ENCODE peak calls at places on chromosomes 16 and 17, in six cellular contexts. X, T, U, Z, M and S are unnamed samples. For H3K4me1, the result is how much of the 10 kb centered on the place peaks cover.

GRCh38 chr17:1592751-1593629 is 30.4 kb upstream of the PITPNA start:
- DNase-seq in X (no peak), T (no peak), U (no peak), Z (no peak), M (no peak), S (no peak)

GRCh38 chr17:16989230-16989952 is 17.5 kb upstream of the TNFRSF13B start:
- DNase-seq in X (no peak), T (no peak), U (no peak), Z (no peak), M (no peak), S (no peak)

GRCh38 chr16:82671743-82672142 is 45.0 kb downstream of the CDH13 start:
- DNase-seq in X (no peak), T (no peak), U (no peak), Z (no peak), M (peak), S (no peak)

GRCh38 chr16:1575578-1575977 is 36.3 kb downstream of the IFT140 start:
- DNase-seq in X (no peak), T (no peak), U (no peak), Z (no peak), M (no peak), S (no peak)

GRCh38 chr17:48432820-48433775 is 3.1 kb upstream of the SKAP1 start:
- DNase-seq in X (no peak), T (no peak), U (no peak), Z (no peak), M (no peak), S (no peak)

GRCh38 chr17:63834431-63835166 is 7.1 kb upstream of the FTSJ3 start:
- DNase-seq in X (peak), T (no peak), U (peak), Z (peak), M (peak), S (peak)

GRCh38 chr16:78368121-78369102 is 269.0 kb downstream of the WWOX start:
- DNase-seq in X (no peak), T (no peak), U (no peak), Z (no peak), M (no peak), S (no peak)

GRCh38 chr17:76710863-76711611 is at the start of gene MXRA7:
- DNase-seq in X (peak), T (peak), U (peak), Z (peak), M (peak), S (peak)

GRCh38 chr16:3363793-3364192 is 8.1 kb downstream of the OR2C1 start:
- DNase-seq in X (no peak), T (no peak), U (no peak), Z (no peak), M (peak), S (no peak)

GRCh38 chr17:75326587-75326955 is 37.3 kb upstream of the SLC25A19 start:
- DNase-seq in X (no peak), T (no peak), U (no peak), Z (no peak), M (no peak), S (no peak)

GRCh38 chr17:19005442-19005773 is 844 bp upstream of the FAM83G start:
- DNase-seq in X (no peak), T (no peak), U (no peak), Z (no peak), M (no peak), S (no peak)

GRCh38 chr16:77306050-77306616 is 106.9 kb downstream of the SYCE1L start:
- DNase-seq in X (no peak), T (no peak), U (no peak), Z (no peak), M (no peak), S (no peak)

GRCh38 chr17:80633994-80634566 is 89.4 kb downstream of the RPTOR start:
- DNase-seq in X (no peak), T (no peak), U (no peak), Z (no peak), M (no peak), S (no peak)

GRCh38 chr16:87499189-87499486 is 6.3 kb upstream of the ZCCHC14 start:
- DNase-seq in X (no peak), T (no peak), U (peak), Z (no peak), M (no peak), S (no peak)

GRCh38 chr17:73620414-73620813 is 23.8 kb downstream of the SDK2 start:
- DNase-seq in X (no peak), T (no peak), U (no peak), Z (no peak), M (no peak), S (no peak)
- H3K4me1 ChIP-seq in X (under half), T (under half), U (under half), Z (under half), M (under half), S (under half)

GRCh38 chr16:51431517-51432241 is 280.6 kb upstream of the SALL1 start:
- DNase-seq in X (no peak), T (no peak), U (peak), Z (no peak), M (no peak), S (no peak)

GRCh38 chr16:51440096-51440495 is 289.0 kb upstream of the SALL1 start:
- DNase-seq in X (no peak), T (no peak), U (no peak), Z (no peak), M (no peak), S (no peak)

GRCh38 chr16:51433597-51433996 is 282.5 kb upstream of the SALL1 start:
- DNase-seq in X (no peak), T (no peak), U (no peak), Z (no peak), M (no peak), S (no peak)

GRCh38 chr16:51430716-51431369 is 279.8 kb upstream of the SALL1 start:
- DNase-seq in X (no peak), T (no peak), U (no peak), Z (no peak), M (no peak), S (no peak)

DNA sequence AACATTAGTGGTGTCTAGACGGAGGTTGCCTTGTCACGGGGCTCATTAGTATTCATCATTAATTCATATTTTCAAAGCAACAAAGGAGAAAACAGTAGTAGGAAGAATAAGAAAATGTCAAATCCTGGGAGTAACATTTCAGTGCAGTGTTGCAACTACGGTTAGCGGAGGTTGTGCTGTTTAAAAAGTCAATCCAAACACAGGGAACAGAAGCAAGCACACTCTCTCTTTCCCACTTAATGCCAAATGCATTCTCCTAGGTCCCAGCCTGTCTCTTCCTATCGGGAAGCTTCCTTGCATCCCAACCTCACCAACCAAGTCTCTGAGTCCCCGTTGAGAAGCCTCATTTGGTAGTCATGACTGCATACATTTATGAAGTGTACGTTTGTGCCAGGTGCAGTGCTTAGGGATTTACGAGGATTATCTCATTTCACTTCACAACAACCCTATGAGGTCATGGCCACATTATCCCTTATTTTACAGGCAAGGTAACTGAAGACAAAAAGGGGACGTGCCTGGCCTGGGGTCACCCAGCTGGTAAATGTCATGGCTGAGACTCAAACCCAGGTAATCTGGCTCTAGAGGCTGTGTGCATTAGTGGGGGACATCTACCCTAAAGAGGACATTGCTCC is 283.6 kb upstream of the SALL1 start:
- DNase-seq in X (no peak), T (no peak), U (no peak), Z (no peak), M (no peak), S (no peak)
- H3K27ac ChIP-seq in X (no peak), T (no peak), U (no peak), Z (no peak), M (no peak), S (no peak)

GRCh38 chr17:7841309-7841621 is 7.2 kb downstream of the KDM6B start:
- DNase-seq in X (no peak), T (no peak), U (no peak), Z (no peak), M (no peak), S (no peak)

GRCh38 chr17:7842950-7843535 is 9.0 kb downstream of the KDM6B start:
- DNase-seq in X (peak), T (peak), U (peak), Z (peak), M (no peak), S (peak)

GRCh38 chr17:7843536-7844291 is 9.7 kb downstream of the KDM6B start:
- DNase-seq in X (peak), T (peak), U (peak), Z (peak), M (peak), S (peak)

GRCh38 chr17:7841622-7842379 is 7.8 kb downstream of the KDM6B start:
- DNase-seq in X (peak), T (peak), U (peak), Z (peak), M (peak), S (peak)

GRCh38 chr17:7842380-7842949 is 8.4 kb downstream of the KDM6B start:
- DNase-seq in X (peak), T (peak), U (peak), Z (peak), M (peak), S (peak)
- TF ChIP-seq POLR2A in X (no peak), T (no peak), U (peak), Z (no peak), M (peak), S (no peak)

DNA sequence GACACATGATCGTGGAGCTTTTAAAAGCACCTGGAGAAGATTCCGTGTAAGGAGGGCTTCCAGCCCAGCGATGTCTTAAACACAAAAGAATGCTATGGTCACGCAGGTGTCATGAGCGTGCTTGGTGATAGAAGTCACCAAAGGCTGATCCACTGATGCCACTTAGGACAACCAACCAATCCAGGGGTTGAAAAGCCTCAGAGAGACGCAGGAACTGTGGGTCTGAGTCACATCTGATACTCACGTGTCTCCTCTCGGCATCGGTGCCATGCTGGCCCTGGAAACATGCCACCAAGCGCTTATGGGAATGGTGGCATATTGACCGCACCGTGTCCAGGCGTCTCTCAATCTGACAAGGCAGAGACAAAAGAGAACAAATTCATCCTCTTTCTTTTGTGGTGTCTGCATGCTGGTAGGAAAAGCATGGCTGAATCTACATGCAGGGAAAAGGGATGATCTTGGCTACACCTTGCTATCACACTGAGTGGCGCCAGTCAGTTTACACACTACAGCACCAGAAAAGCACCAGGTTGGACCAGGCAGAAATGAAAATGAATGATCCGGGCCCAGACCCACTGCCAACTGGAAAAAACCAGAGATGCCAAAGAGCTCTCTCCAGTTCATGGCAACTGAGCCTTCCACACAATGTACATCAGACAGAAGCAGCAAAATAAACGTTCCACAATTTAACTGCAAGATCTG is 38.0 kb downstream of the ARHGAP17 start:
- DNase-seq in X (peak), T (no peak), U (no peak), Z (no peak), M (no peak), S (no peak)
- H3K4me1 ChIP-seq in X (under half), T (half or more), U (under half), Z (under half), M (under half), S (under half)

DNA sequence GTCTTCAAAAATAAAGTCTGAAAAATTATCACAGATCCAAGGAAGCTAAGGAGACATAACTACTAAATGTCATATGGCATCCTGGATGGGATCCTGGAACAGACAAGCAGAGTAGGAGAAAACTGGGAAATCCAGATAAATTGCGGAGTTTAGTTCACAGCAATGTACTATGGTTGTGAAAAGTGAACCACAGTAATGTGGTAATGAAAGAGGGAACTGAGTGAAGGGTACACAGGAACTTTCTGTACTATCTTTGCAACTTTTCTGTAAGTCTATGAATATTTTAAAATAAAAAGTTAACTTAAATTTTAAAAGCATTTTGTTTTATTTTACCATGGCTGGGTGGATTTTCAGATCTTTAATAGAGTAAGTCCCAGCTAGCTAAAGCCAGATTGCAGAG is 16.3 kb downstream of the SLFN12L start:
- DNase-seq in X (no peak), T (no peak), U (no peak), Z (no peak), M (no peak), S (no peak)
- H3K27ac ChIP-seq in X (no peak), T (no peak), U (no peak), Z (no peak), M (no peak), S (no peak)